ENCODE peak calls at places on chromosome 22, in four cellular contexts. Z is stomach, H is GM12878, F is tibial nerve. R is an unnamed sample. For H3K4me1, the result is how much of the 10 kb centered on the place peaks cover.

GRCh38 chr22:47213571-47214230 is 451.3 kb downstream of the TBC1D22A start:
- DNase-seq in Z (peak), H (no peak), F (no peak), R (peak)

GRCh38 chr22:35023692-35024363 is 42.1 kb upstream of the ISX start:
- DNase-seq in Z (peak), H (no peak), F (peak), R (no peak)

GRCh38 chr22:16965083-16965482 is 42.9 kb downstream of the GAB4 start:
- DNase-seq in Z (no peak), H (no peak), F (no peak), R (peak)

GRCh38 chr22:29816539-29816938 is 21.5 kb downstream of the ASCC2 start:
- DNase-seq in Z (no peak), H (no peak), F (no peak), R (no peak)

GRCh38 chr22:20979243-20979809 is 2.8 kb upstream of the LZTR1 start:
- DNase-seq in Z (peak), H (no peak), F (no peak), R (no peak)

GRCh38 chr22:36383110-36383581 is 4.6 kb downstream of the MYH9 start:
- DNase-seq in Z (peak), H (peak), F (no peak), R (no peak)

GRCh38 chr22:44521326-44521725 is 23.3 kb upstream of the RTL6 start:
- DNase-seq in Z (no peak), H (no peak), F (no peak), R (no peak)

GRCh38 chr22:47123006-47123826 is 360.8 kb downstream of the TBC1D22A start:
- DNase-seq in Z (no peak), H (no peak), F (no peak), R (no peak)

GRCh38 chr22:30810105-30810504 is 115.4 kb downstream of the OSBP2 start:
- DNase-seq in Z (no peak), H (no peak), F (no peak), R (no peak)

GRCh38 chr22:48594757-48595510 is 1232.7 kb downstream of the BRD1 start:
- DNase-seq in Z (no peak), H (no peak), F (no peak), R (no peak)

GRCh38 chr22:44444341-44445306 is 53.4 kb downstream of the RTL6 start:
- DNase-seq in Z (no peak), H (no peak), F (no peak), R (no peak)

GRCh38 chr22:32336185-32336603 is 21.5 kb upstream of the RFPL3 start:
- DNase-seq in Z (no peak), H (no peak), F (no peak), R (no peak)

GRCh38 chr22:35549338-35549737 is 8.7 kb downstream of the RASD2 start:
- DNase-seq in Z (no peak), H (no peak), F (no peak), R (no peak)

GRCh38 chr22:36252754-36253522 is at the start of gene APOL1:
- DNase-seq in Z (peak), H (peak), F (no peak), R (peak)

GRCh38 chr22:29470159-29470855 is 9.7 kb upstream of the NEFH start:
- DNase-seq in Z (peak), H (no peak), F (no peak), R (no peak)

DNA sequence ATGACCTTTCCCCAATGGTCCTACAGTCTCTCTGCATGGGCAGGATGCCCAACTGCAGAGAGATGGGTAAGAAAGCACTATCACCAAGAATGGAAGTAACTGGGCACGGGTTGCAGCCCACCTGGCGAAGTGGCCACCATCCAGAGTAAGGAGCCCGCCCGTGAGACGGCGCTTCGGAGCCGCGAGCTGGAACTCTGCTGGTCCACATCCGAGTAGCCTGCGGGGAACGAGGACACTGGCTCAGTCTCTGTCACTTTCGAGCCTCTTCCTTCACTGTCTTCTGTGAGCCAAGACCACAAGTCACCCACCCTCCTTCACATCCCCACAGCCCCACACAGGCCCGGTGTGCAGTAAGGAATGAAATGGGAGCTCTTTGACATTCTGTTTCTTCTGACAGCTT is 5.7 kb downstream of the SUN2 start:
- DNase-seq in Z (no peak), H (no peak), F (no peak), R (no peak)
- H3K4me1 ChIP-seq in Z (under half), H (under half), F (under half), R (half or more)

GRCh38 chr22:19197997-19198865 is 19.7 kb upstream of the SLC25A1 start:
- DNase-seq in Z (no peak), H (no peak), F (no peak), R (no peak)
- TF ChIP-seq POLR2A in Z (no peak), H (no peak), F (no peak), R (no peak)

GRCh38 chr22:22913989-22914388 is 26.4 kb downstream of the IGLL5 start:
- DNase-seq in Z (no peak), H (no peak), F (no peak), R (no peak)
- H3K4me1 ChIP-seq in Z (under half), H (under half), F (under half), R (under half)

DNA sequence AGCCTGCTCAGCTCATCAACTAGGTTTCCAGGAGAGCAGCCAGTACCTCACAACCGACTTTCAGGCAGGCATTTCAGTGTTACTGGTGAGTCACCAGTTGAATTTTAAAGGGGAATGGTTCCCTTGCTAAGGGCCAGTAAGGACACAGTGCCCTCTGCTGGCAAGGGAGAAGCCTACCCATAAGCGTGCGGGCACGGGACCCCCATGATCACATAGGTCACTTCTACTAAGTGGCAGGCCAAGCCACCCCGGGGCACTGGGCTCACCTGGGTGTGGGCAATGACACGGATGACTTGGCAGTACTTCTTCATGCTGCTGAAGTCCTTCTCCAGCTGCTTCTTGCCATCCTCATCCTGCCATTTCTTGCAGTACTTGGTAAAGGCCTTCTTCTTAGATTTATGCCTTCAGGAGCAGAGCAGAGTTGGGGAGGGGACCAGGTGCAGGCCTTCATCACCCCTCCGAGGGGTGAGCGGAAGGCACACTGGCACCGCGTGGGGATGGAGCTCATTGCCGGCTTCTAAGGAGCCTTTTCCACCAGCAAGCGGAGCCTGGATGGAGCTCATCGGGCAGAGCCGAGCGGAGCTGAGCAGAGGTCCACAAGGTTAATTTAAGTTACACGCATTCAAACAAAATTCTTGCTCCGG is 2.9 kb downstream of the RPL3 start:
- DNase-seq in Z (peak), H (peak), F (peak), R (peak)
- TF ChIP-seq POLR2A in Z (no peak), H (peak), F (no peak), R (no peak)

GRCh38 chr22:42684462-42685195 is 35.4 kb upstream of the CYB5R3 start:
- DNase-seq in Z (no peak), H (no peak), F (no peak), R (no peak)
- H3K4me1 ChIP-seq in Z (half or more), H (under half), F (half or more), R (half or more)

DNA sequence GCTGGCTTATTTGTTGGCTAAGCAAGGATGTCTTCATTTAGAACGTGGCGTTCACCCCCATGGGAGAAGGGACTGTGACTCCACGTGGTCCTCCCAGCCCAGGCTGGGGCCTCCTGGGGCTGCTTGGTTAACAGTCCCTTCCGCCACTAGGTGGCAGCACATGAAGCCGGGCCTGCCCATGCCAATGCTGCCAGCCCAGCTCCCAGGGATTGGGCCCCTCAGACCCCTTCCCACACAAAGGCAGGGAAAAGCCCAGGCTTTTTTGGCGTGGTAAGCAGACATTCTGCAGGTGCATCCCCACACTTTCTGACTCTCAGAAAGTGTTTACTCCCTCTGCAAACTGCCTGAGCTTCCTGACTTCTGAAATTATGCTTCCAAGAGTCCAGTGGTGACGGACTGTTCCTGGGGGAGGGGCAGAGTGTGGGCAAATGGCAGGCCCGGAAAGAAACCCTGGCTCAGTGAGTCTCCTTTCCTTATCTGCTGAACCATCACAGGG is 3.1 kb downstream of the CBX6 start:
- DNase-seq in Z (peak), H (no peak), F (peak), R (peak)
- TF ChIP-seq POLR2A in Z (no peak), H (peak), F (no peak), R (no peak)

DNA sequence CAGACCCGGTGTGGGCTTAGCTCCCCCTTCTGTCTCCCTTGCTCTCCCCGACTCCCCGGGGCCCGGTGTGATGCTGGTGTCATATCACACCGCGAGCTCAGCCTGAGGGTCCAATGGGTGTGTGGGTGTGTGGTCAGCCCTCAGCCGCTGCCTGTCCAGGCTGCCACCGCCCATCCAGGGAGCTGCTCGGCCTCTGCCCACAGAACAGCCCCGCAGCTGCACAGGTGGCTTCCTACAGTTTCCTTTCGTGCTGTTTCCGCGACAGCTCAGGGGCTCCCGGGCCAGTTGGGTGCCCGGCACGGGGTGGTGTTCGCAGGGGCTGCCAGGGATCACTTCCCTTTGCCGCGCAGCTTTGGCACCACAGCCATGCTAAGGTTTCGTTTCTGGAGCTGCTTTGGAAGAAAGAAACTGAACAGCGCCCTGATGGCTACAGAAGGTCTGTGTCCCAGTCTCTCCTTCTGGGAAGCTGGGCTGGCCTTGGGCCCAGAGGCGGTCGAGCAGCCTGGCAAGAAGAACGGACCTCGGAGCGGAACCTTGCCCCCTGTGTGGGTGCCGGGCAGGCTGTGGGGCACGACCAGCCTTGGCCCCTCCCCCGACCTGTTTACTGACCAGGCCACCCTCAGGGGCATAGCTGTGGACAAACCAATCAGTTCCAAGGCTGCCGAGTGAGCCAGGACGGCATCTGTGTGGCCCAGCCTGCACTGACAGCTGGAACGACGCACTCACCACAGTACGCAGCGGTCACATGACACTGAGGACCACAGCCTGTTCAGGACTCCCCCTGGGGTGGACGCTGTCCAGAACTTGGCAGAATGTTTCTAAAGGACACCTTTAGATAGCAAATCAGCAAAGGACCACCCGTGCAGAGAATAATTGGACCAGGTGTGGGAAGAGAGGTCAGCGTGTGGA is 7.0 kb downstream of the PIM3 start:
- DNase-seq in Z (peak), H (no peak), F (peak), R (no peak)
- H3K4me1 ChIP-seq in Z (half or more), H (under half), F (half or more), R (half or more)

GRCh38 chr22:43168416-43169309 is 17.3 kb downstream of the TSPO start:
- DNase-seq in Z (no peak), H (no peak), F (no peak), R (no peak)
- TF ChIP-seq POLR2A in Z (no peak), H (no peak), F (no peak), R (no peak)

GRCh38 chr22:42939941-42940653 is 74.9 kb downstream of the PACSIN2 start:
- DNase-seq in Z (peak), H (no peak), F (no peak), R (no peak)

GRCh38 chr22:42938976-42939375 is 76.0 kb downstream of the PACSIN2 start:
- DNase-seq in Z (no peak), H (no peak), F (no peak), R (no peak)

GRCh38 chr22:42937164-42937854 is 77.6 kb downstream of the PACSIN2 start:
- DNase-seq in Z (peak), H (no peak), F (no peak), R (no peak)

GRCh38 chr22:42938449-42938848 is 76.5 kb downstream of the PACSIN2 start:
- DNase-seq in Z (no peak), H (no peak), F (no peak), R (no peak)

GRCh38 chr22:42939451-42939881 is 75.5 kb downstream of the PACSIN2 start:
- DNase-seq in Z (no peak), H (no peak), F (no peak), R (no peak)
- H3K4me1 ChIP-seq in Z (half or more), H (under half), F (half or more), R (half or more)

GRCh38 chr22:38756631-38757463 is 1.0 kb upstream of the SUN2 start:
- DNase-seq in Z (no peak), H (no peak), F (no peak), R (no peak)

GRCh38 chr22:38753894-38754246 is 1.9 kb downstream of the SUN2 start:
- DNase-seq in Z (no peak), H (no peak), F (no peak), R (no peak)

GRCh38 chr22:38755911-38756532 is at the start of gene SUN2:
- DNase-seq in Z (peak), H (peak), F (peak), R (no peak)

GRCh38 chr22:38754247-38755154 is 1.3 kb downstream of the SUN2 start:
- DNase-seq in Z (peak), H (no peak), F (peak), R (peak)

DNA sequence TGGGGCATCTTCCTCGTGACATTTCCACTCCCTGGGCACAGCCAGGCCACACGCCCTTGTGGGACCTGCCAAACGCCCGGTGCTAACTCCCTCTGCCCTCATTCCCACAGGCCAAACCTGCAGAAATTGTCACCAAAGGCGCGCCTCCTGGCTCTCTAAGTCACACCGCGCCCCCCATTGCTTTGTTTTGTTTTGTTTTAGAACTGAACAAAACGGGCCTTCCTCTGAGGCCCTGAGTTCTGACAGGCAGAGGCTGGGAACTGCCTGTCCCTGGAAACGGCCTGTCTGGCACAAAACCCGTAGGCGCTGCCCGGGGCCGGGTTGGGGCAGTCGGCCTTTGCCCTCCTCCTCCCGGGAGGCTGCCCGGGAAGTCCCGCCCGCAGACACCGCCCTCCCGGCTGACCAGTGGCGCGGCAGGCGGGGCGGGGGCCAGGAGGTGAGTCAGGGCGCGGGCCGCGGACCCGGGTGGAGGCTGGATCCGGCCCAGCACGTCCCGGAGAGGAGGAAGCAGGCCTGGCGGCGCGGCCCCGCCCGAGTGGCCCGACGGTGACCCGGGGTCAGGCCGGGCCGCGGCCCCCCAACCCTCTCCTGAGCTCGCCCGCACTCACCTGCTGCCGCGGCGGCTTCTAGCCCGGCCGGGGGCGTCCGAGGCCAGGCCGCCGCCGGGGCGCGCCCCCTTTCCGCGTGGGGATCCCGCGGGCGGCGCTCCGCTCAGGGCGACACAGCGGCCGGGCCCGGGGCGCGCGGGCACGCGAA is 465 bp downstream of the SUN2 start:
- DNase-seq in Z (peak), H (no peak), F (peak), R (peak)
- TF ChIP-seq POLR2A in Z (no peak), H (no peak), F (peak), R (no peak)